ENCODE peak calls at places on chromosomes 2 and 18, in seven cellular contexts. S, G, X, R, C, P and M are unnamed samples.

GRCh38 chr18:50644146-50644545 is 84.3 kb downstream of the MAPK4 start:
- DNase-seq in P (no peak), X (no peak), C (no peak), S (no peak), G (no peak), R (no peak), M (no peak)

GRCh38 chr2:53568463-53568862 is 199.1 kb upstream of the CHAC2 start:
- DNase-seq in S (no peak), C (no peak), P (no peak), G (peak), X (no peak), R (peak), M (no peak)

GRCh38 chr2:151781642-151782041 is 46.6 kb downstream of the ARL5A start:
- DNase-seq in P (no peak), R (no peak), C (no peak), G (no peak), X (no peak), S (no peak), M (no peak)

GRCh38 chr2:128449226-128450061 is 130.8 kb upstream of the HS6ST1 start:
- DNase-seq in G (no peak), X (no peak), P (peak), C (no peak), S (no peak), R (no peak), M (peak)

GRCh38 chr2:168639501-168639900 is 162.9 kb upstream of the NOSTRIN start:
- DNase-seq in X (no peak), S (no peak), C (no peak), G (peak), P (no peak), R (peak), M (no peak)

GRCh38 chr2:134361648-134362047 is 107.8 kb downstream of the MGAT5 start:
- DNase-seq in R (no peak), X (no peak), P (no peak), C (peak), S (no peak), G (no peak), M (no peak)

GRCh38 chr18:63155169-63155852 is 164.3 kb downstream of the BCL2 start:
- DNase-seq in C (peak), P (peak), G (no peak), S (peak), R (peak), X (peak), M (peak)

GRCh38 chr2:138356178-138356577 is 145.4 kb upstream of the SPOPL start:
- DNase-seq in S (no peak), X (no peak), R (peak), C (peak), G (peak), P (no peak), M (no peak)

GRCh38 chr2:170928036-170928823 is 823 bp upstream of the GORASP2 start:
- DNase-seq in P (no peak), G (peak), C (peak), R (peak), X (no peak), S (peak), M (no peak)

GRCh38 chr2:98108110-98108509 is 21.1 kb downstream of the VWA3B start:
- DNase-seq in X (no peak), G (no peak), S (no peak), P (no peak), R (no peak), C (no peak), M (no peak)

GRCh38 chr2:35374845-35375244 is 980.7 kb upstream of the CRIM1 start:
- DNase-seq in X (no peak), C (no peak), R (no peak), P (no peak), S (no peak), G (no peak), M (no peak)

GRCh38 chr2:217510790-217511291 is 492.0 kb downstream of the TNS1 start:
- DNase-seq in S (peak), R (peak), X (peak), C (peak), G (peak), P (peak), M (peak)

GRCh38 chr2:20580690-20581437 is 70.0 kb downstream of the HS1BP3 start:
- DNase-seq in P (no peak), S (no peak), G (peak), X (no peak), C (peak), R (peak), M (no peak)

GRCh38 chr2:28250006-28250405 is 142.7 kb upstream of the FOSL2 start:
- DNase-seq in X (no peak), C (no peak), S (no peak), P (no peak), R (peak), G (peak), M (no peak)

GRCh38 chr2:144471316-144472045 is 48.4 kb downstream of the ZEB2 start:
- DNase-seq in X (peak), S (no peak), C (no peak), R (no peak), P (no peak), G (no peak), M (no peak)

GRCh38 chr18:35186491-35187034 is 54.3 kb upstream of the ZNF397 start:
- DNase-seq in G (no peak), C (no peak), P (no peak), S (no peak), R (no peak), X (no peak), M (no peak)

GRCh38 chr18:77061946-77062517 is 70.6 kb downstream of the MBP start:
- DNase-seq in S (peak), C (no peak), P (no peak), X (no peak), R (no peak), G (no peak), M (no peak)

GRCh38 chr18:59454909-59455727 is 96.1 kb upstream of the LMAN1 start:
- DNase-seq in G (no peak), P (no peak), C (no peak), R (no peak), X (no peak), S (no peak), M (peak)

GRCh38 chr18:60247103-60247502 is 125.5 kb downstream of the MC4R start:
- DNase-seq in R (no peak), C (no peak), G (no peak), X (no peak), P (no peak), S (no peak), M (no peak)

GRCh38 chr18:69752737-69753380 is 194.8 kb downstream of the CD226 start:
- DNase-seq in S (no peak), X (no peak), G (no peak), R (peak), C (peak), P (no peak), M (no peak)

GRCh38 chr2:168773719-168774521 is 28.5 kb upstream of the NOSTRIN start:
- DNase-seq in X (no peak), R (peak), G (peak), C (peak), P (peak), S (peak), M (peak)

GRCh38 chr2:68458962-68459361 is 8.1 kb downstream of the FBXO48 start:
- DNase-seq in P (no peak), R (no peak), X (no peak), S (peak), C (no peak), G (peak), M (no peak)

GRCh38 chr2:101114815-101115214 is 36.4 kb downstream of the TBC1D8 start:
- DNase-seq in G (no peak), X (no peak), S (no peak), C (no peak), P (no peak), R (no peak), M (no peak)

GRCh38 chr18:9147440-9148238 is 11.1 kb downstream of the ANKRD12 start:
- DNase-seq in C (peak), G (peak), R (peak), P (no peak), S (peak), X (peak), M (peak)

GRCh38 chr2:68031546-68032160 is 31.2 kb downstream of the C1D start:
- DNase-seq in G (peak), X (peak), S (peak), C (peak), P (no peak), R (peak), M (peak)

GRCh38 chr2:237315170-237315880 is 98.6 kb downstream of the COL6A3 start:
- DNase-seq in S (no peak), C (peak), R (no peak), X (no peak), G (peak), P (no peak), M (peak)

GRCh38 chr2:191453756-191454155 is 208.6 kb downstream of the MYO1B start:
- DNase-seq in C (no peak), S (no peak), X (no peak), G (no peak), P (no peak), R (no peak), M (no peak)

GRCh38 chr18:36186461-36187137 is 698 bp upstream of the MOCOS start:
- DNase-seq in S (peak), G (no peak), C (peak), X (no peak), P (peak), R (peak), M (peak)

GRCh38 chr2:151916632-151917031 is 88.4 kb upstream of the ARL5A start:
- DNase-seq in R (no peak), X (no peak), C (no peak), S (no peak), G (no peak), P (no peak), M (peak)

GRCh38 chr18:10140928-10141327 is 227.1 kb downstream of the VAPA start:
- DNase-seq in C (peak), G (peak), R (peak), P (peak), X (no peak), S (no peak), M (no peak)

GRCh38 chr18:62788891-62789290 is 73.5 kb downstream of the PHLPP1 start:
- DNase-seq in G (no peak), X (no peak), S (no peak), R (no peak), P (no peak), C (no peak), M (no peak)

GRCh38 chr2:118845843-118846666 is 1.4 kb downstream of the EN1 start:
- DNase-seq in C (no peak), S (no peak), R (no peak), G (no peak), X (no peak), P (peak), M (peak)
- H3K4me3 ChIP-seq in C (no peak), S (peak), R (peak), G (no peak), X (no peak), P (no peak), M (no peak)

DNA sequence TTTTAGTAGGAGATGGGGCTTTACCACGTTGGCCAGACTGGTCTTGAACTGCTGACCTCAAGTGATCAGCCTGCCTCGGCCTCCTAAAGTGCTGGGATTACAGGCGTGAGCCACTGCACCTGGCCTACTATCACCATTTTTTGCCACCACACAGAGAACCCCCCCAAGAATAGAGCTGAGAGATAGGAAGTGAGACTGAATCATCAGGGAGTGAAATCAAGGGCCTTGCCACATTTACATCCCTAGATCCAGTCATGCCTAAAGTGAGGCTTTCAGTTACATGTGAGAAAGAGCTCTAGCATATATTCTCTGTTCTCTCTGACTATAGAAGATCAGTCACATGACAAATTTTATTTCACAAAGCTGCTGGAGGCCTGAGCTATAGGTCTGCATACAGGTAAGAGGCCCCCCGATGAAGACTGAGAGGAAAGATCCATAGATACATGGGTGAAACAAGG is 28.0 kb upstream of the KCMF1 start:
- DNase-seq in X (peak), G (peak), R (no peak), P (no peak), C (no peak), S (no peak), M (no peak)
- TF ChIP-seq RFX5 in X (no peak), G (no peak), R (no peak), P (no peak), C (no peak), S (no peak), M (no peak)

GRCh38 chr2:233251306-233252116 is at the start of gene ATG16L1:
- DNase-seq in P (peak), G (peak), S (peak), R (peak), X (peak), C (peak), M (peak)

GRCh38 chr2:233248999-233249398 is 2.5 kb upstream of the ATG16L1 start:
- DNase-seq in R (no peak), P (no peak), C (no peak), X (no peak), S (no peak), G (no peak), M (no peak)

GRCh38 chr2:233252227-233252626 is 754 bp downstream of the ATG16L1 start:
- DNase-seq in X (no peak), G (no peak), P (no peak), S (no peak), R (no peak), C (no peak), M (no peak)

GRCh38 chr2:233250568-233250967 is 905 bp upstream of the ATG16L1 start:
- DNase-seq in S (no peak), C (no peak), R (no peak), X (no peak), G (no peak), P (no peak), M (no peak)

GRCh38 chr2:233250985-233251305 is 528 bp upstream of the ATG16L1 start:
- DNase-seq in G (no peak), S (no peak), X (no peak), R (no peak), C (no peak), P (no peak), M (no peak)
- H3K4me3 ChIP-seq in G (peak), S (no peak), X (no peak), R (peak), C (peak), P (no peak), M (peak)

DNA sequence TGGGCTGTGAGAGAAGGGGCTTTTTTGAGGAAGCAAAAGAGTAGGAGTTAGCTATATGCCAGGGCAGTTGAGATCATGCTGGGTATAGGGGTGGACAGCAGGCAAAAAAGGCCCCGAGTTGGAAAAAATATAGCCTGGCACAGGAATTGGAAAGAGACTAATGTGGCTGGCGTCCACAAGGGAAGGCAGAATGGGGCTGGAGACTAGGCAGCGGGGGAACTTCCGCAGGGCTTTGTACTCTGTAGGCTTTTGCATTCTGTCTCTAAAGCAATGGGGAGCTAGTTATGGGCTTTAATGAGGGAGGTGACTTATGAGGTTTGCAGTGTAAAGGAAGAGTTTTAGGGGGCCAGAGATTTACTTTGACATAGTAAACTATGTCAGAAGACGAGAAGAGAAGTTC is 57.4 kb upstream of the ACVR1 start:
- DNase-seq in C (no peak), P (no peak), G (no peak), R (no peak), S (no peak), X (no peak), M (no peak)
- TF ChIP-seq RFX5 in C (no peak), P (no peak), G (no peak), R (no peak), S (no peak), X (no peak), M (no peak)